ENCODE peak calls at places on chromosome 5, in six cellular contexts. Y is GM20000, H is fibroblast of lung, A is pancreas, X is neural crest cell, D is OCI-LY7. F is an unnamed sample.

GRCh38 chr5:111813520-111813919 is 56.5 kb upstream of the NREP start:
- DNase-seq in Y (no peak), H (no peak), A (no peak), X (no peak), D (no peak), F (no peak)

GRCh38 chr5:132656774-132657355 is 1.1 kb upstream of the IL13 start:
- DNase-seq in Y (no peak), H (no peak), A (no peak), X (no peak), D (no peak), F (no peak)

GRCh38 chr5:171858303-171858702 is 72.7 kb downstream of the SMIM23 start:
- DNase-seq in Y (peak), H (no peak), A (no peak), X (no peak), D (peak), F (peak)

GRCh38 chr5:12292610-12293204 is 388.5 kb upstream of the CTNND2 start:
- DNase-seq in Y (no peak), H (no peak), A (no peak), X (no peak), D (peak), F (no peak)

GRCh38 chr5:79255786-79256557 is 20.0 kb downstream of the JMY start:
- DNase-seq in Y (no peak), H (peak), A (peak), X (peak), D (no peak), F (peak)

GRCh38 chr5:141878186-141878770 is at the start of gene PCDH1:
- DNase-seq in Y (peak), H (no peak), A (peak), X (no peak), D (no peak), F (peak)

GRCh38 chr5:151413800-151414199 is 33.6 kb upstream of the SLC36A1 start:
- DNase-seq in Y (no peak), H (no peak), A (no peak), X (no peak), D (no peak), F (no peak)

GRCh38 chr5:133328800-133329199 is 277.0 kb downstream of the HSPA4 start:
- DNase-seq in Y (no peak), H (no peak), A (no peak), X (no peak), D (no peak), F (no peak)

GRCh38 chr5:122313001-122313402 is 965 bp downstream of the SNCAIP start:
- DNase-seq in Y (no peak), H (peak), A (no peak), X (no peak), D (no peak), F (peak)

GRCh38 chr5:176391999-176392398 is 3.4 kb downstream of the HIGD2A start:
- DNase-seq in Y (no peak), H (no peak), A (no peak), X (no peak), D (no peak), F (no peak)

GRCh38 chr5:81525690-81526089 is 131.8 kb upstream of the ACOT12 start:
- DNase-seq in Y (no peak), H (peak), A (no peak), X (no peak), D (peak), F (peak)

GRCh38 chr5:157085930-157086329 is 22.9 kb downstream of the HAVCR2 start:
- DNase-seq in Y (no peak), H (no peak), A (no peak), X (no peak), D (no peak), F (no peak)

GRCh38 chr5:10832987-10833386 is 72.0 kb upstream of the DAP start:
- DNase-seq in Y (no peak), H (peak), A (no peak), X (no peak), D (no peak), F (no peak)

GRCh38 chr5:156460496-156460895 is 133.5 kb downstream of the SGCD start:
- DNase-seq in Y (no peak), H (peak), A (no peak), X (no peak), D (no peak), F (no peak)

GRCh38 chr5:153573326-153574033 is 83.0 kb downstream of the GRIA1 start:
- DNase-seq in Y (no peak), H (no peak), A (no peak), X (no peak), D (no peak), F (peak)

GRCh38 chr5:126354012-126354856 is 69.0 kb upstream of the GRAMD2B start:
- DNase-seq in Y (peak), H (peak), A (no peak), X (no peak), D (peak), F (peak)

GRCh38 chr5:180153991-180154390 is 55.0 kb downstream of the RASGEF1C start:
- DNase-seq in Y (no peak), H (no peak), A (no peak), X (no peak), D (no peak), F (no peak)

GRCh38 chr5:139655727-139656271 is 7.7 kb downstream of the CXXC5 start:
- DNase-seq in Y (no peak), H (peak), A (peak), X (no peak), D (no peak), F (peak)

GRCh38 chr5:21184566-21184965 is 1196.6 kb upstream of the CDH18 start:
- DNase-seq in Y (no peak), H (peak), A (no peak), X (no peak), D (no peak), F (no peak)

GRCh38 chr5:171736976-171737848 is 48.4 kb upstream of the SMIM23 start:
- DNase-seq in Y (no peak), H (peak), A (peak), X (no peak), D (no peak), F (peak)

GRCh38 chr5:127981498-127981897 is 102.1 kb upstream of the SLC12A2 start:
- DNase-seq in Y (no peak), H (no peak), A (no peak), X (no peak), D (no peak), F (no peak)
- TF ChIP-seq CTCF in Y (no peak), H (no peak), A (no peak), X (no peak), D (no peak), F (no peak)

DNA sequence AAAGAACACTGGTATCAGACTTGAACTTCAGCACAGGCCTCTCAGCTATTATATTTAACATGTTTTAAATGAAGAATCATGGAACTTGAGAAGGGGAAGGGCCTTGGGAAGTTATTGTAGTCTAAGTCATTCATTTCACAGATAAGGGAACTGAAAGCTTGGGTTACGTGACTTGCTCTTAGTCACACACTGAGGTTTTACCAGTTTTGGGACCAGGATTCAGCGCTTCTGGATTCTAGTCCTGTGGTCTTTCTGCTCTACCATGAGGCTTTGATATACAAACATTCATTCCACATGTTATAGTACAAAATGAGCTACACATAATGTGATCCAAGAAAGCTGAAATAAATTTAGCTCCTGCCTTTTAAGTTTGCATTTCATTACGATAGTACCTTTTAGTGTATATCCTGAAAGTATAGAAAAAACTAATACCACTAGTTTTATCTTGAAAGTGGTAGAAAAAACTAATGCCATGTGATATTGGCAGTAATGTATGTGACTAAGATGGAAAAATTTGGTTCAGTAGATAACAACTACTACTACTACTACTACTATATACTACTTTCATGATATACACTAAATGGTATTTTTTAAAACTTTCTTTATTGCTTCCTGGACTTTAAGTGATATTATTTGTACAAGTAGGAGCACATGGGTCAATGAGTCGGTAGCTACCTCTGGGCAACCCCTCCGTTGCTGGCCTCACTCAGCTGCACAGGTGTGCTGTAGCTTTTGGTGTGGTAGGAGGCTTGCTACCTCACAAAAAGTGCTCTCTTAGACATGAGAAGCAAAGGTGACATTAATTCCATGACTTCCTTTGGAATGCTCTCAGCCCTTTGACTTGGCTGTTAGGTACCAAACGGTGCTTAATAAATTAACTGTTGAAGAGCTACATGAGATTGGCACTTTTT is 40.7 kb downstream of the F2RL2 start:
- DNase-seq in Y (peak), H (no peak), A (no peak), X (no peak), D (peak), F (peak)
- TF ChIP-seq CTCF in Y (no peak), H (no peak), A (no peak), X (no peak), D (no peak), F (no peak)

DNA sequence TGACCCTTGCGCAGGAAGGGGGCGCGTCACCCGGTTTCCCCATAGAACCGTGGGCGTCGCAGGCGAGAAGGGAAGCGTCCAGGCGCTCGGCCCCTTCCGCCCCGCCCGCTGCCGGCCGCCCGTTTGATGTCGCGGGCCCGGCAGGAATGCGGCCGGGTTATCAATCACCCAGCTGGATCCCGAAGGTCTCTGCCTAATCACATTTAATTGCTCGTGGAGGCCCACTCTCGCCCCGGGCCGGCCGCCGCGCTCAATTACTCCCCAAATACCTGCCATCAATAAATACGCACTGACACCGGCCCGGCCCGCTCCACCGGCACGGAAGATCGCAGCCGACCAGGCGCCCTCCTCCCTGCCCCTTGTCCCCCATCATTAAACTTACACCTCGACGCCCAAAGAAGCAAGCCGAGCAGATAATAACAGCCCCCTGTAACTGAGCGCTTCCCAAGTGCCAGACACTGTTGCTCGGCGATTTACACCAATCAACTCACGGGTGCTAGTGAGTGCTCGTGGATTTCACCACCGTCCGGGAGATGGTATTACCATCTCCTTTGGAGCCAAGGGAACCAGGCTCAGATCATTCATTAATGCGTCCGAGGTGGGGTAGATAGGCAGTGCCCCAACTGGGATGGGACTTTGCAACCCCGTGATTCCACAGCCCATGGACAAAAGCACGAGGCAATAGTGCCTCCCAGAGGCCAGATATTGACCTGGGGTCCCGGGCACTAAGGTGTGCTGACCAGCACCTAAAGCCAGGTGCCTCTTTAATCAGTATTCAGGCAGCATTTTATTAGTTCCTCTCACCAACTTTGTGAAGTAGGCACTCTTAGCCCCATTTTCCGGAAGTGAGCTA is 11.3 kb downstream of the MSX2 start:
- DNase-seq in Y (no peak), H (no peak), A (no peak), X (no peak), D (no peak), F (no peak)
- TF ChIP-seq CTCF in Y (no peak), H (peak), A (peak), X (peak), D (peak), F (peak)

DNA sequence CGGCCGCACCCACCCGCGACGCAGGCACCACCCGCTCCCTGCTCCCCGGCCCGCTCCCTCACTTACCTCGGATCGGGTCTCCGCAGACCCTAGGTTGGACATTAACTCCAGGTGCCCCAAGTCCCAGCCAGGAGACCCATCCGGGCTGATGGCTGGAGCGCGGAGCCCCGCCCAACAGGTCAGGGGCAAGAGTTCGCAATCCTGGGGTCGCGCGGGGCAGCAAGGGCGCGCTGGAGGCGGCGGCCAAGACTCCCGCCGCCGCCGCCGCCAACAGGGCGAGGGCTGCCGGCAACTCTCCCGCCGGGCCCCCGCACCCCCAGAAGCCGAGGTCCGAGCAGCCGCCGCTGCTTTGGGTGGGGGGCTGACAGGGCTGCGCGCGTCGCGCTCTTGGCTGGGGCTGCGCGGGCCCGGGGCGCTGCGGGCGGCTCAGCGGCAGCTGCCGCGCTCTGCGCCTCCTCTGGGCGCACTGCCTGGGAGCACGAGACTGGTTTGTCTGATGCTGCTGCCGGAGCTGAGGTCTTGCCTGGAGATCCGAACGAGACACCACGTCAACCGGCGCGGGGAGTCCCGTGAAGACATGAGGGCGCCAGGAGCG is 303 bp downstream of the GDNF start:
- DNase-seq in Y (peak), H (peak), A (no peak), X (peak), D (no peak), F (peak)
- TF ChIP-seq CTCF in Y (no peak), H (no peak), A (no peak), X (no peak), D (no peak), F (no peak)